ENCODE peak calls at places on chromosomes 6 and 20, in nine cellular contexts. Q, D, J, T, V, P, C, B and F are unnamed samples.

GRCh38 chr6:41257369-41258195 is 28.9 kb downstream of the TREM1 start:
- DNase-seq in Q (peak; percentile 17), D (no peak), J (no peak), T (no peak), V (peak; percentile 49), P (no peak), C (no peak), B (no peak), F (no peak)

GRCh38 chr6:163661271-163661671 is 246.8 kb downstream of the QKI start:
- DNase-seq in Q (no peak), D (no peak), J (no peak), T (no peak), V (no peak), P (peak; percentile 60), C (no peak), B (no peak), F (no peak)

GRCh38 chr6:3531481-3531880 is 74.6 kb upstream of the SLC22A23 start:
- DNase-seq in Q (no peak), D (no peak), J (no peak), T (no peak), V (no peak), P (no peak), C (no peak), B (no peak), F (no peak)

GRCh38 chr6:130913119-130913518 is 85.9 kb downstream of the SMLR1 start:
- DNase-seq in Q (no peak), D (no peak), J (no peak), T (peak; percentile 1), V (no peak), P (peak; percentile 22), C (no peak), B (peak; percentile 11), F (no peak)

GRCh38 chr6:10390495-10391298 is 24.2 kb downstream of the TFAP2A start:
- DNase-seq in Q (no peak), D (no peak), J (no peak), T (no peak), V (no peak), P (no peak), C (no peak), B (no peak), F (no peak)

GRCh38 chr6:90978046-90978445 is 391.2 kb upstream of the MAP3K7 start:
- DNase-seq in Q (no peak), D (no peak), J (no peak), T (no peak), V (no peak), P (no peak), C (no peak), B (no peak), F (no peak)

GRCh38 chr6:37819802-37820712 is 530 bp downstream of the ZFAND3 start:
- DNase-seq in Q (peak; percentile 30), D (no peak), J (peak; percentile 83), T (peak; percentile 42), V (peak; percentile 67), P (peak; percentile 45), C (peak; percentile 52), B (peak; percentile 68), F (peak; percentile 47)

GRCh38 chr6:35833534-35833933 is 28.4 kb downstream of the LHFPL5 start:
- DNase-seq in Q (peak; percentile 3), D (no peak), J (no peak), T (no peak), V (no peak), P (no peak), C (peak; percentile 32), B (no peak), F (no peak)

GRCh38 chr20:41480054-41480770 is 113.6 kb upstream of the EMILIN3 start:
- DNase-seq in Q (no peak), D (no peak), J (no peak), T (no peak), V (no peak), P (no peak), C (no peak), B (no peak), F (no peak)

GRCh38 chr6:121912905-121913304 is 477.5 kb downstream of the GJA1 start:
- DNase-seq in Q (no peak), D (no peak), J (no peak), T (no peak), V (no peak), P (no peak), C (no peak), B (no peak), F (no peak)

GRCh38 chr20:33846291-33846916 is 35.3 kb downstream of the CHMP4B start:
- DNase-seq in Q (no peak), D (no peak), J (no peak), T (no peak), V (peak; percentile 42), P (no peak), C (no peak), B (no peak), F (no peak)

GRCh38 chr6:26175428-26176181 is 88.4 kb downstream of the HFE start:
- DNase-seq in Q (no peak), D (no peak), J (peak; percentile 74), T (no peak), V (no peak), P (no peak), C (no peak), B (peak; percentile 41), F (peak; percentile 52)

GRCh38 chr6:2222275-2222842 is 23.0 kb downstream of the GMDS start:
- DNase-seq in Q (no peak), D (no peak), J (no peak), T (no peak), V (no peak), P (no peak), C (no peak), B (no peak), F (no peak)

GRCh38 chr6:113796040-113796439 is 61.1 kb upstream of the MARCKS start:
- DNase-seq in Q (no peak), D (no peak), J (no peak), T (no peak), V (no peak), P (no peak), C (no peak), B (no peak), F (no peak)

GRCh38 chr20:35604444-35604750 is 11.2 kb upstream of the SPAG4 start:
- DNase-seq in Q (no peak), D (no peak), J (no peak), T (no peak), V (no peak), P (no peak), C (no peak), B (peak; percentile 36), F (no peak)

GRCh38 chr20:57665589-57665971 is 44.2 kb downstream of the PMEPA1 start:
- DNase-seq in Q (no peak), D (no peak), J (no peak), T (no peak), V (no peak), P (no peak), C (no peak), B (no peak), F (no peak)

GRCh38 chr20:19729672-19730071 is 28.4 kb upstream of the RIN2 start:
- DNase-seq in Q (no peak), D (no peak), J (no peak), T (no peak), V (no peak), P (no peak), C (no peak), B (no peak), F (no peak)

GRCh38 chr20:57389695-57390603 is 1.2 kb upstream of the RBM38 start:
- DNase-seq in Q (no peak), D (no peak), J (no peak), T (peak; percentile 66), V (peak; percentile 80), P (peak; percentile 79), C (no peak), B (peak; percentile 78), F (peak; percentile 78)

GRCh38 chr20:50635676-50636600 is 55.4 kb downstream of the RIPOR3 start:
- DNase-seq in Q (no peak), D (no peak), J (peak; percentile 67), T (peak; percentile 57), V (peak; percentile 72), P (peak; percentile 78), C (peak; percentile 45), B (peak; percentile 75), F (peak; percentile 67)

GRCh38 chr6:151209071-151209831 is 30.5 kb upstream of the AKAP12 start:
- DNase-seq in Q (no peak), D (no peak), J (no peak), T (no peak), V (no peak), P (no peak), C (no peak), B (no peak), F (no peak)

GRCh38 chr6:33620158-33620583 is 951 bp upstream of the ITPR3 start:
- DNase-seq in Q (no peak), D (no peak), J (peak; percentile 53), T (peak; percentile 15), V (no peak), P (peak; percentile 67), C (no peak), B (peak; percentile 36), F (peak; percentile 56)

GRCh38 chr20:63566395-63567131 is 7.5 kb downstream of the HELZ2 start:
- DNase-seq in Q (no peak), D (no peak), J (no peak), T (no peak), V (no peak), P (no peak), C (no peak), B (peak; percentile 8), F (no peak)

GRCh38 chr20:10568032-10568431 is 105.8 kb downstream of the JAG1 start:
- DNase-seq in Q (no peak), D (no peak), J (no peak), T (no peak), V (no peak), P (no peak), C (no peak), B (no peak), F (no peak)

GRCh38 chr6:6407061-6407723 is 86.7 kb upstream of the F13A1 start:
- DNase-seq in Q (no peak), D (no peak), J (no peak), T (no peak), V (no peak), P (peak; percentile 45), C (no peak), B (no peak), F (no peak)

GRCh38 chr20:63364801-63365585 is 3.8 kb upstream of the CHRNA4 start:
- DNase-seq in Q (no peak), D (no peak), J (no peak), T (no peak), V (no peak), P (no peak), C (no peak), B (no peak), F (no peak)

GRCh38 chr20:55353206-55353605 is 652.1 kb downstream of the CBLN4 start:
- DNase-seq in Q (no peak), D (no peak), J (no peak), T (no peak), V (no peak), P (no peak), C (no peak), B (no peak), F (no peak)

GRCh38 chr6:148888853-148889252 is 142.0 kb downstream of the UST start:
- DNase-seq in Q (no peak), D (no peak), J (no peak), T (no peak), V (no peak), P (no peak), C (no peak), B (no peak), F (no peak)

GRCh38 chr6:79833264-79833663 is 114.1 kb downstream of the ELOVL4 start:
- DNase-seq in Q (no peak), D (no peak), J (no peak), T (no peak), V (no peak), P (no peak), C (no peak), B (no peak), F (no peak)

GRCh38 chr6:150072201-150072600 is 3.3 kb upstream of the ULBP3 start:
- DNase-seq in Q (no peak), D (no peak), J (peak; percentile 69), T (peak; percentile 14), V (no peak), P (no peak), C (peak; percentile 75), B (peak; percentile 46), F (peak; percentile 34)

GRCh38 chr20:48906221-48906877 is 15.2 kb upstream of the ARFGEF2 start:
- DNase-seq in Q (no peak), D (no peak), J (no peak), T (no peak), V (no peak), P (no peak), C (no peak), B (no peak), F (no peak)